ENCODE peak calls at places on chromosomes 11 and 22, in nine cellular contexts. E is pancreas; W is neural crest cell; S is LoVo; U is epithelial cell of esophagus; J is stimulated activated CD4-positive, alpha-beta T cell treated with anti-CD3 and anti-CD28 coated beads, Interleukin-2, amount 100 ng/mL, for 48 hours; H is activated naive CD4-positive, alpha-beta T cell treated with anti-CD3 and anti-CD28 coated beads, Interleukin-2, amount 10 ng/mL, durations not matched to agents 7 days and 5 days; M is Ammon's horn; G is Calu3. R is an unnamed sample.

GRCh38 chr11:69288883-69289242 is 5.1 kb upstream of the MYEOV start:
- DNase-seq in E (no peak), W (no peak), S (no peak), U (no peak), J (no peak), H (no peak), M (no peak), G (no peak), R (no peak)

GRCh38 chr11:3613998-3614741 is 27.6 kb downstream of the ART5 start:
- DNase-seq in E (no peak), W (no peak), S (no peak), U (no peak), J (no peak), H (no peak), M (no peak), G (no peak), R (no peak)

GRCh38 chr11:43574949-43575915 is 105.3 kb upstream of the HSD17B12 start:
- DNase-seq in E (no peak), W (peak), S (no peak), U (peak), J (no peak), H (no peak), M (peak), G (no peak), R (no peak)

GRCh38 chr11:68457898-68458249 is 2.7 kb upstream of the PPP6R3 start:
- DNase-seq in E (no peak), W (no peak), S (no peak), U (no peak), J (no peak), H (no peak), M (no peak), G (no peak), R (no peak)

GRCh38 chr11:65778431-65778900 is 2.3 kb downstream of the AP5B1 start:
- DNase-seq in E (no peak), W (no peak), S (no peak), U (no peak), J (no peak), H (no peak), M (no peak), G (no peak), R (no peak)

GRCh38 chr11:31449040-31449439 is 60.4 kb downstream of the IMMP1L start:
- DNase-seq in E (no peak), W (no peak), S (no peak), U (no peak), J (no peak), H (no peak), M (no peak), G (no peak), R (no peak)

GRCh38 chr11:64885367-64886286 is 7.2 kb upstream of the EHD1 start:
- DNase-seq in E (no peak), W (no peak), S (no peak), U (peak), J (no peak), H (peak), M (no peak), G (no peak), R (peak)

GRCh38 chr11:110509485-110509884 is 79.7 kb downstream of the FDX1 start:
- DNase-seq in E (no peak), W (no peak), S (no peak), U (no peak), J (no peak), H (no peak), M (no peak), G (no peak), R (no peak)

GRCh38 chr11:27300974-27301373 is 62.0 kb downstream of the CCDC34 start:
- DNase-seq in E (no peak), W (no peak), S (no peak), U (peak), J (no peak), H (no peak), M (no peak), G (no peak), R (no peak)

GRCh38 chr11:73323464-73323863 is 15.4 kb downstream of the ARHGEF17 start:
- DNase-seq in E (no peak), W (peak), S (no peak), U (no peak), J (no peak), H (no peak), M (peak), G (no peak), R (no peak)

GRCh38 chr11:67117667-67118058 is 1.4 kb upstream of the KDM2A start:
- DNase-seq in E (peak), W (peak), S (no peak), U (no peak), J (no peak), H (peak), M (no peak), G (peak), R (no peak)

GRCh38 chr11:69000831-69001245 is 12.2 kb downstream of the MRGPRF start:
- DNase-seq in E (no peak), W (no peak), S (no peak), U (peak), J (no peak), H (no peak), M (peak), G (peak), R (peak)

GRCh38 chr11:130436171-130436570 is 7.8 kb upstream of the ADAMTS8 start:
- DNase-seq in E (no peak), W (no peak), S (no peak), U (no peak), J (no peak), H (no peak), M (no peak), G (no peak), R (no peak)

GRCh38 chr11:93572171-93572570 is 29.0 kb upstream of the SMCO4 start:
- DNase-seq in E (no peak), W (no peak), S (no peak), U (no peak), J (no peak), H (no peak), M (no peak), G (no peak), R (no peak)

GRCh38 chr11:118790357-118791014 is 478 bp downstream of the DDX6 start:
- DNase-seq in E (no peak), W (peak), S (peak), U (peak), J (peak), H (peak), M (peak), G (peak), R (peak)

GRCh38 chr11:26828291-26828690 is 106.4 kb upstream of the SLC5A12 start:
- DNase-seq in E (no peak), W (no peak), S (no peak), U (no peak), J (no peak), H (no peak), M (no peak), G (no peak), R (no peak)

GRCh38 chr11:10356161-10356560 is 51.3 kb downstream of the ADM start:
- DNase-seq in E (no peak), W (no peak), S (no peak), U (no peak), J (no peak), H (no peak), M (no peak), G (no peak), R (no peak)

GRCh38 chr11:119144825-119145476 is 3.9 kb upstream of the ABCG4 start:
- DNase-seq in E (peak), W (peak), S (peak), U (peak), J (no peak), H (peak), M (peak), G (peak), R (peak)

GRCh38 chr11:95499516-95500135 is 268.6 kb upstream of the SESN3 start:
- DNase-seq in E (no peak), W (no peak), S (no peak), U (peak), J (no peak), H (no peak), M (no peak), G (no peak), R (no peak)

GRCh38 chr22:24289781-24290181 is 19.1 kb downstream of the SPECC1L start:
- DNase-seq in E (no peak), W (no peak), S (no peak), U (no peak), J (no peak), H (no peak), M (no peak), G (no peak), R (no peak)

GRCh38 chr11:60992842-60993409 is 21.4 kb downstream of the CD6 start:
- DNase-seq in E (no peak), W (no peak), S (no peak), U (no peak), J (no peak), H (no peak), M (no peak), G (no peak), R (no peak)

GRCh38 chr22:31313366-31314147 is 21.3 kb upstream of the PIK3IP1 start:
- DNase-seq in E (peak), W (peak), S (peak), U (peak), J (peak), H (peak), M (peak), G (peak), R (peak)

GRCh38 chr11:1397146-1397861 is 7.6 kb downstream of the BRSK2 start:
- DNase-seq in E (no peak), W (peak), S (no peak), U (no peak), J (no peak), H (no peak), M (peak), G (no peak), R (no peak)

GRCh38 chr11:61795459-61795858 is 2.7 kb downstream of the FEN1 start:
- DNase-seq in E (no peak), W (no peak), S (no peak), U (no peak), J (no peak), H (no peak), M (no peak), G (no peak), R (no peak)

GRCh38 chr11:112464949-112465348 is 204.3 kb upstream of the PLET1 start:
- DNase-seq in E (no peak), W (no peak), S (no peak), U (no peak), J (no peak), H (no peak), M (no peak), G (no peak), R (no peak)

GRCh38 chr22:23786261-23786710 is 480 bp upstream of the SMARCB1 start:
- DNase-seq in E (no peak), W (no peak), S (no peak), U (no peak), J (no peak), H (peak), M (no peak), G (no peak), R (no peak)

GRCh38 chr22:49297286-49297870 is 530.3 kb downstream of the BRD1 start:
- DNase-seq in E (no peak), W (no peak), S (no peak), U (no peak), J (no peak), H (no peak), M (no peak), G (no peak), R (no peak)

GRCh38 chr11:123478352-123478986 is 48.4 kb downstream of the GRAMD1B start:
- DNase-seq in E (peak), W (peak), S (peak), U (peak), J (no peak), H (peak), M (peak), G (peak), R (peak)

GRCh38 chr11:80948781-80949180 is 1508.0 kb upstream of the TENM4 start:
- DNase-seq in E (no peak), W (no peak), S (no peak), U (no peak), J (no peak), H (no peak), M (no peak), G (no peak), R (no peak)

GRCh38 chr11:26621147-26621546 is 49.1 kb upstream of the MUC15 start:
- DNase-seq in E (no peak), W (no peak), S (peak), U (peak), J (no peak), H (no peak), M (no peak), G (no peak), R (peak)

GRCh38 chr11:117419915-117420485 is 92.3 kb downstream of the CEP164 start:
- DNase-seq in E (no peak), W (no peak), S (no peak), U (no peak), J (no peak), H (no peak), M (no peak), G (no peak), R (no peak)